ENCODE peak calls at places on chromosome 6, in eight cellular contexts. Z, X, G, U, E, Q, O and A are unnamed samples.

GRCh38 chr6:113359155-113360140 is 497.7 kb upstream of the MARCKS start:
- DNase-seq in X (no peak), U (peak), E (no peak), G (peak), Z (no peak), O (peak), Q (no peak), A (peak)

GRCh38 chr6:42403415-42403814 is 48.3 kb downstream of the TRERF1 start:
- DNase-seq in Q (no peak), E (no peak), U (peak), X (no peak), O (peak), G (no peak), Z (no peak), A (no peak)

GRCh38 chr6:105560611-105561066 is 157.8 kb upstream of the PREP start:
- DNase-seq in Q (no peak), E (peak), U (peak), X (no peak), G (no peak), Z (no peak), O (peak), A (no peak)

GRCh38 chr6:56450882-56451739 is 191.6 kb downstream of the DST start:
- DNase-seq in X (no peak), Q (no peak), E (no peak), O (peak), Z (peak), G (peak), U (peak), A (peak)

GRCh38 chr6:158648682-158649131 is 1.1 kb upstream of the SYTL3 start:
- DNase-seq in X (no peak), Z (no peak), E (peak), U (peak), O (peak), Q (no peak), G (no peak), A (peak)

GRCh38 chr6:117513778-117514371 is 31.4 kb downstream of the DCBLD1 start:
- DNase-seq in U (peak), E (peak), O (no peak), G (no peak), Z (no peak), Q (no peak), X (no peak), A (no peak)

GRCh38 chr6:70847091-70847490 is 109.8 kb downstream of the B3GAT2 start:
- DNase-seq in O (no peak), X (no peak), E (no peak), Z (no peak), G (no peak), Q (no peak), U (no peak), A (no peak)

GRCh38 chr6:116451916-116452315 is 9.3 kb upstream of the CALHM6 start:
- DNase-seq in E (no peak), Z (no peak), G (no peak), Q (no peak), O (no peak), X (no peak), U (no peak), A (no peak)

GRCh38 chr6:10655508-10656055 is 38.8 kb downstream of the C6orf52 start:
- DNase-seq in Z (no peak), G (no peak), O (no peak), Q (no peak), U (no peak), X (no peak), E (no peak), A (no peak)

GRCh38 chr6:163137036-163137435 is 277.5 kb upstream of the QKI start:
- DNase-seq in E (no peak), Z (no peak), Q (no peak), U (no peak), O (no peak), G (no peak), X (no peak), A (no peak)

DNA sequence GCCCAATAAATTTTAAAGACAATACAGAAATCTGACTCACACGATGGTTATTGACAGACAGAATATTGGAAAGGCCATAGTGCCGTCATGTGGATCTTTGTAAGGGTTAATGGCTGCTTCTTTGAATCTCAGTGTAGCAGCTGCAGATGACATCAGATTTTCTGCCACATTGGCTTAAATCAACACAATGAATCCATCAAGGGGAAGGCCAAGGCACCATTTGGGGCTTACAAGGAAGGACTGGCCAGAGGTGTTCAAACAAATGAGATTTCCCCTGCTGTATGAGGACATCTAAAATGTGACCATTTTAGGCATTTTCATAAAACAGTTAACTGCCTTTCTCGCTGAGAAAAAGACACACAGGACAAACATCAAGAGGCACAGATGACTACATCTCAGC is 281.0 kb upstream of the JARID2 start:
- DNase-seq in E (peak), G (no peak), X (no peak), U (peak), Z (no peak), Q (no peak), O (no peak), A (no peak)
- H3K4me3 ChIP-seq in E (no peak), G (no peak), X (no peak), U (no peak), Z (no peak), Q (no peak), O (no peak), A (no peak)

GRCh38 chr6:55281215-55281614 is 46.1 kb upstream of the GFRAL start:
- DNase-seq in E (no peak), Q (no peak), U (no peak), G (no peak), X (no peak), Z (no peak), O (no peak), A (no peak)

GRCh38 chr6:55282145-55282544 is 45.1 kb upstream of the GFRAL start:
- DNase-seq in U (no peak), E (no peak), G (no peak), X (no peak), Z (no peak), O (no peak), Q (no peak), A (no peak)

GRCh38 chr6:55290736-55291135 is 36.5 kb upstream of the GFRAL start:
- DNase-seq in E (no peak), O (no peak), U (no peak), Q (no peak), Z (no peak), G (no peak), X (no peak), A (no peak)

GRCh38 chr6:55286824-55287223 is 40.4 kb upstream of the GFRAL start:
- DNase-seq in Q (no peak), O (no peak), X (no peak), G (no peak), E (no peak), Z (no peak), U (no peak), A (no peak)
- TF ChIP-seq CTCF in Q (no peak), O (no peak), X (no peak), G (no peak), E (no peak), Z (no peak), U (no peak), A (no peak)

GRCh38 chr6:30447237-30447636 is 42.1 kb upstream of the HLA-E start:
- DNase-seq in O (no peak), U (no peak), Z (no peak), G (no peak), Q (peak), E (no peak), X (no peak), A (no peak)

GRCh38 chr6:30441171-30441570 is 48.1 kb upstream of the HLA-E start:
- DNase-seq in G (no peak), Z (no peak), O (no peak), Q (no peak), X (no peak), E (no peak), U (no peak), A (no peak)

GRCh38 chr6:30446259-30446658 is 43.0 kb upstream of the HLA-E start:
- DNase-seq in E (no peak), X (no peak), U (no peak), O (no peak), Z (no peak), Q (no peak), G (no peak), A (no peak)

GRCh38 chr6:30444451-30444742 is 44.9 kb upstream of the HLA-E start:
- DNase-seq in O (no peak), E (no peak), Z (no peak), Q (no peak), U (no peak), X (no peak), G (no peak), A (no peak)

DNA sequence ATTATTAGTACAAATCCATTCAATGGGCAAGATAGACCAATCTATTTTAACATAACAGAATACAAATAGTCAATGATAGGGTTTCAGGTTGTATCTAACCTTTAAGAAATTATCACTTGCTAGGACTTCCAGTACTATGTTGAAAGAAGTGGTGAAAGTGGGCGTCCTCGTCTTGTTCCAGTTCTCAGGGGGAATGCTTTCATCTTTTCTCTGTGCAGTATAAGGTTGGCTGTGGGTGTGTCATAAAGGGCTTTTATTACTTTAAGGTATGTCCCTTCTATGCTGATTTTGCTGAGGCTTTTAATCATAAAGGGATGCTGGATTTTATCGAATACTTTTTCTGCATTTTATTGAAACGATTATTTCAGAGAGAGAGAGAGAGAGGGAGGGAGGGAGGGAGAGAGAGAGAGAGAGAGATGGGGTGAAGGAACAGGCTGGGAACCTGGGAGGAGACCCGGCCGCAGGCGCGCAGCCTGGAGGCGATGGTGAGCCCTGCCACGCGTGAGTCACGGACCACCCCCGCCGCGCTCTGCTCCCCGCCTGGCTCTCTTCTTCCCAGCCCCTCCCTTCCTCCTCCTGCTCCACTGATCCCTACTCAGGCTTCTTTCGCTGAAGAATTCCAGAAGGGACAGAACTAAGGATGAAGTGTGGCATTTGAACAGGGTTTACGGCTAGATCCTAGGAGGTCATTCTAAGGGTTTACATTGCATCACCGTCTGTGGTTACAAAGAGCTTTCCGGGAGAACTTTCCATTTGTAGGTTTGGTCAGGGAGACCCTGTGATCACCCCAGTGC is 45.5 kb upstream of the HLA-E start:
- DNase-seq in X (no peak), U (peak), E (peak), Q (no peak), G (no peak), O (peak), Z (peak), A (no peak)
- H3K4me3 ChIP-seq in X (no peak), U (no peak), E (peak), Q (no peak), G (no peak), O (no peak), Z (no peak), A (no peak)

DNA sequence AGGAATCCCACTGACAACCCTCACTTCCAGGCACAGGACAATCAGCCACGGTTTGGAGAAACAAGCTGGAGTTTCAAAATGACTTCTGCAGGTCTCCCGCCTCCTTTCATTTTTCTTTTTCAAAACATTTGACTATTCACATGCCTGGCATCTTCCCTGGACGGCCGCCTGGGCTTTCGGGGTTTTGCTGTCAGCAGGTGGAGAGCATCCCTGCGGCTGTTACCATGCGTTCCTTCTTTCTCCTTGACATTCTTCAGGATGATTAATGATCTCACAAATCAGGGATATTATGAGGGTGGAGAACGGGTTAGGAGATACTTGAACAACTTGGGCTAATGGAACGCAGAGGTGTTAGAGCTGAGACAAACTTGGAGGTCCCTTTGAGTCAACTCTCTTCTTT is 60.9 kb downstream of the RAMACL start:
- DNase-seq in Q (no peak), O (no peak), U (no peak), E (no peak), G (no peak), Z (no peak), X (no peak), A (no peak)
- TF ChIP-seq CTCF in Q (no peak), O (no peak), U (no peak), E (no peak), G (no peak), Z (no peak), X (no peak), A (no peak)

GRCh38 chr6:89528865-89529264 is 95.9 kb downstream of the ANKRD6 start:
- DNase-seq in Q (no peak), G (no peak), X (no peak), U (no peak), Z (no peak), O (no peak), E (no peak), A (no peak)
- H3K4me3 ChIP-seq in Q (no peak), G (no peak), X (no peak), U (no peak), Z (no peak), O (no peak), E (no peak), A (no peak)

GRCh38 chr6:79713701-79714322 is 82.7 kb downstream of the SH3BGRL2 start:
- DNase-seq in U (peak), O (peak), G (peak), Z (peak), Q (peak), X (no peak), E (no peak), A (no peak)
- TF ChIP-seq CTCF in U (peak), O (peak), G (peak), Z (peak), Q (peak), X (peak), E (peak), A (peak)

GRCh38 chr6:17984399-17984798 is 3.0 kb downstream of the KIF13A start:
- DNase-seq in Z (no peak), E (no peak), G (no peak), O (no peak), X (no peak), U (no peak), Q (no peak), A (no peak)
- H3K4me3 ChIP-seq in Z (peak), E (peak), G (no peak), O (peak), X (peak), U (peak), Q (peak), A (peak)

DNA sequence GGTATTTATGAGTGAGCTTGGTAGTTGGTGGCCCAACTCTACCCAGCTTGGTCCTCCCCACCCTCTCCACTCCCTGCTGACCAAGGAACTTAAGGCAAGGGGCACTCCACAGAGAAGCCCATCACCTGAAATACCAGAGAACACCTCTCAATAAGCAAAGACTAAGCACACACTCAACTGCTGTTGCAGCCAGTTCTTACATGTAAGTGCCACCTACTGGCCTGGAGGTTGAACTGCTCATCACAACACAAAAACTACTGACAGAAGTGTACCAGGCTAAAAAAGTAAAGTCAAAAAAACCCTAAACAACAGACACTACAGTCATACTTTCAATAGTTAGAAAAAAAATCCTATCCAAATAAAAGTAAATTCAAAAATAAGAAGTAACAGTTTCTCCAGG is 146.2 kb downstream of the FAM83B start:
- DNase-seq in G (no peak), U (no peak), O (no peak), Z (no peak), X (no peak), E (no peak), Q (no peak), A (no peak)
- TF ChIP-seq CTCF in G (peak), U (no peak), O (peak), Z (no peak), X (no peak), E (peak), Q (no peak), A (peak)

GRCh38 chr6:91704531-91704930 is 1117.7 kb upstream of the MAP3K7 start:
- DNase-seq in O (peak), X (no peak), E (no peak), Q (no peak), U (peak), G (no peak), Z (no peak), A (no peak)
- H3K4me3 ChIP-seq in O (no peak), X (no peak), E (no peak), Q (no peak), U (no peak), G (no peak), Z (no peak), A (no peak)